ENCODE peak calls at places on chromosomes 11 and 22, in six cellular contexts. Q, B, S, X, U and V are unnamed samples. For H3K9me3, the result is how much of the 10 kb centered on the place peaks cover.

GRCh38 chr11:36617543-36617942 is 19.5 kb upstream of the RAG2 start:
- ATAC-seq in Q (no peak), S (no peak), X (no peak), B (no peak), U (no peak), V (no peak)

GRCh38 chr22:36398602-36399472 is 11.1 kb upstream of the MYH9 start:
- ATAC-seq in S (no peak), Q (peak), X (no peak), B (peak), U (no peak), V (no peak)

GRCh38 chr11:36411202-36411640 is 98.9 kb downstream of the TRAF6 start:
- ATAC-seq in B (no peak), S (no peak), Q (no peak), U (peak), X (peak), V (peak)

GRCh38 chr11:10327254-10327653 is 22.4 kb downstream of the ADM start:
- ATAC-seq in S (peak), U (no peak), Q (no peak), X (peak), B (no peak), V (peak)

GRCh38 chr11:861105-861479 is 18.4 kb downstream of the TSPAN4 start:
- ATAC-seq in U (no peak), B (no peak), X (no peak), S (no peak), Q (no peak), V (no peak)

GRCh38 chr11:117171007-117171647 is 7.4 kb upstream of the SIDT2 start:
- ATAC-seq in S (no peak), U (peak), X (peak), Q (no peak), B (no peak), V (no peak)

GRCh38 chr11:34890812-34891211 is 25.4 kb downstream of the APIP start:
- ATAC-seq in S (no peak), Q (peak), U (peak), X (no peak), B (peak), V (no peak)

GRCh38 chr11:117396970-117397369 is 69.3 kb downstream of the CEP164 start:
- ATAC-seq in X (no peak), Q (no peak), U (no peak), B (no peak), S (no peak), V (no peak)

GRCh38 chr11:128915148-128915519 is 24.0 kb downstream of the KCNJ5 start:
- ATAC-seq in U (no peak), X (peak), Q (no peak), S (no peak), B (no peak), V (no peak)

GRCh38 chr11:12914401-12914912 is 94.7 kb upstream of the RASSF10 start:
- ATAC-seq in S (peak), B (peak), X (peak), Q (peak), U (peak), V (peak)

GRCh38 chr22:23023294-23023693 is 47.0 kb upstream of the GNAZ start:
- ATAC-seq in X (no peak), B (no peak), S (no peak), Q (no peak), U (no peak), V (no peak)

GRCh38 chr11:73359930-73360742 is 16.1 kb upstream of the RELT start:
- ATAC-seq in X (peak), B (peak), U (peak), Q (peak), S (no peak), V (no peak)

GRCh38 chr22:37569009-37569920 is 9.0 kb downstream of the CDC42EP1 start:
- ATAC-seq in B (peak), U (peak), Q (peak), X (no peak), S (peak), V (no peak)

GRCh38 chr11:15127341-15127740 is 12.6 kb downstream of the INSC start:
- ATAC-seq in U (no peak), X (no peak), B (no peak), S (no peak), Q (no peak), V (no peak)

GRCh38 chr11:1916132-1916985 is 3.1 kb upstream of the TNNT3 start:
- ATAC-seq in Q (no peak), X (no peak), U (no peak), B (no peak), S (no peak), V (no peak)

GRCh38 chr11:125102025-125102424 is 9.4 kb downstream of the TMEM218 start:
- ATAC-seq in B (no peak), S (no peak), U (no peak), X (no peak), Q (no peak), V (no peak)

GRCh38 chr11:4074266-4074665 is 20.3 kb upstream of the RRM1 start:
- ATAC-seq in Q (no peak), U (no peak), X (no peak), B (no peak), S (no peak), V (no peak)

GRCh38 chr11:78040691-78041379 is 17.8 kb upstream of the KCTD14 start:
- ATAC-seq in S (no peak), U (peak), Q (peak), X (no peak), B (peak), V (no peak)

GRCh38 chr11:3223932-3224729 is 5.5 kb upstream of the MRGPRG start:
- ATAC-seq in S (no peak), X (no peak), Q (no peak), B (no peak), U (peak), V (no peak)

GRCh38 chr11:17313349-17314231 is 37.1 kb downstream of the NUCB2 start:
- ATAC-seq in X (no peak), U (no peak), Q (no peak), B (no peak), S (no peak), V (no peak)

GRCh38 chr11:17314232-17314547 is 37.4 kb upstream of the NCR3LG1 start:
- ATAC-seq in U (no peak), S (no peak), X (peak), B (no peak), Q (no peak), V (no peak)

DNA sequence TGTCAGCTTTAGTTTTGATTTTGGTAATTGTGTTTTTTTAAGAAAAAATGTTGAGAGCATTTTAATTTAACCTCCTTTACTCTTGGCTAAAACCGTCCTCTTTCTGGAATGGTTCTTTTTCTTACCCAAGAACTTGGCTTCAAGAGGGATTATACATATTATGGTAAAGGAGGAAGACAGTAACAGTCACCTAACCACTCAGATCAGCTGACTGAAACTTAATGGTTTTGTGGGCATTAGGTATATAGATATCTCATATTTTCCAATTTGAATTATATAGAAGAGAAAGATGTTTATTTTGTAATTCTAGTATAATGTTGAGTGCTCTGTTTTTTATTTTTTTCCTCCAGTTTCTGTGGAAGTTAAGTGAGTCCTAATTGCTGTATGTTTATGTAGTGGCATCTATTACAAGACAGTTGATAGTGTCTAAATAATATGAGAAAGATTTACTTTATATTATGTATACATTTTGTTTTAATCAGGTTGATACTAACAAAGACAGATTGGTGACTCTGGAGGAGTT is 36.6 kb upstream of the NCR3LG1 start:
- ATAC-seq in S (no peak), U (no peak), X (no peak), B (no peak), Q (no peak), V (no peak)
- H3K9me3 ChIP-seq in S (under half), U (under half), X (under half), B (under half), Q (under half), V (under half)

GRCh38 chr22:19971276-19972124 is 29.9 kb upstream of the TXNRD2 start:
- ATAC-seq in U (no peak), Q (no peak), B (peak), X (no peak), S (no peak), V (no peak)
- TF ChIP-seq POLR2A in U (no peak), Q (no peak), B (no peak), X (no peak), S (no peak), V (no peak)

DNA sequence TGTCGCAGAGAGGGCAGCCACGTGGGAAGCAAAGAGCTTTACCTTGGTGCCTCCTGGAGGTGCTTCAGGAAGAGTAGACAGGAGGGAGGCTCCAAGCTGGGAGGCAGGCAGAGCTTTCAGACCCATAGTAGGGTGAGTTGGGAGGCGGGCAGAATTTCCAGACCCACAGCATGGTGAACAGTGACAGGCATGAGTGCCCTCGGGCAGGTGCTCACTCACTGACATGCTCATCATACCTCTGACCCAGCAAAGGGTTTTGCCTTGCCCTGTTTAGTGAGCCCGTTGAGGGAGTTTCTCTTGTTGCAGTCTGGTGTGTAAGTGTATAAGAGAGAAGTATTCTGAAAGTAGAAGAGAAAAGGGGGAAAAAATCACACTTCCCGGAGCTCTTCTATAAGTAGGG is 86.4 kb upstream of the NTM start:
- ATAC-seq in X (no peak), U (no peak), S (no peak), Q (no peak), B (no peak), V (no peak)
- H3K27ac ChIP-seq in X (no peak), U (no peak), S (no peak), Q (no peak), B (no peak), V (no peak)

GRCh38 chr22:49366437-49366836 is 461.2 kb downstream of the BRD1 start:
- ATAC-seq in S (no peak), U (no peak), Q (no peak), X (no peak), B (no peak), V (no peak)
- H3K9me3 ChIP-seq in S (under half), U (under half), Q (under half), X (under half), B (under half), V (under half)